ENCODE peak calls at places on chromosomes 7 and 10, in four cellular contexts. U, A, N and B are unnamed samples.

GRCh38 chr7:49791089-49791741 is 17.8 kb downstream of the VWC2 start:
- DNase-seq in U (no peak), A (no peak), N (no peak), B (no peak)

GRCh38 chr7:972670-973309 is 2.6 kb downstream of the COX19 start:
- DNase-seq in U (no peak), A (no peak), N (no peak), B (no peak)

GRCh38 chr7:11633325-11633724 is 198.7 kb downstream of the THSD7A start:
- DNase-seq in U (no peak), A (no peak), N (no peak), B (no peak)

GRCh38 chr10:72126872-72127232 is 38.5 kb upstream of the SPOCK2 start:
- DNase-seq in U (no peak), A (no peak), N (no peak), B (no peak)

GRCh38 chr10:67666416-67667043 is 29.5 kb downstream of the CTNNA3 start:
- DNase-seq in U (no peak), A (no peak), N (no peak), B (no peak)

GRCh38 chr10:67696029-67696428 is at the start of gene CTNNA3:
- DNase-seq in U (no peak), A (no peak), N (no peak), B (no peak)

GRCh38 chr10:112526130-112526529 is 79.1 kb downstream of the VTI1A start:
- DNase-seq in U (no peak), A (no peak), N (no peak), B (no peak)

GRCh38 chr7:92916751-92917369 is 80.5 kb upstream of the CDK6 start:
- DNase-seq in U (no peak), A (no peak), N (no peak), B (no peak)

GRCh38 chr10:77926566-77927342 is at the start of gene DLG5:
- DNase-seq in U (peak), A (peak), N (no peak), B (peak)

GRCh38 chr7:137475966-137476365 is 132.4 kb upstream of the PTN start:
- DNase-seq in U (no peak), A (no peak), N (no peak), B (no peak)

GRCh38 chr7:135645296-135645904 is 16.9 kb upstream of the STMP1 start:
- DNase-seq in U (no peak), A (no peak), N (no peak), B (no peak)

DNA sequence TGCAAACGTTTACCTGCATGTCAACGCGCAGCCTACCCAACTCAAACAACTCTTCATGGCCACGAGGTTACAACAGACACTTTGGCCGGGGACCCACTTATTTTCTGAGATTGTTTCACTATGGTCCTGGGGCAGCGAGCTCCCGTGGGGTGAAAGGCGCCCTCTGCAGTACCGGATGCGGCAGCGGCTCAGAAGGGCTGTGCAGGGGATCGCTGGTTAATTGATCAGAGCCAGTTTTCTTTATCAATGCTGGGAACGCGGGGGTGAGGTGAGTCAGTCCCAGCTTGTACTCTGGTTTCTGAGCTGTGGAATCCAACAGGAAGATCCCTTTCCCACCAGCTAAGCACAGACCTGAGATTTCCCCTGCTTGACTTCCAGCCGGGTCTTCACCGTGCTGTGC is 366.5 kb upstream of the KLF6 start:
- DNase-seq in U (no peak), A (no peak), N (no peak), B (no peak)
- TF ChIP-seq CTCF in U (no peak), A (no peak), N (no peak), B (no peak)

GRCh38 chr7:75880242-75880641 is 1.4 kb downstream of the RHBDD2 start:
- DNase-seq in U (no peak), A (no peak), N (no peak), B (no peak)

GRCh38 chr7:75879771-75880184 is 944 bp downstream of the RHBDD2 start:
- DNase-seq in U (no peak), A (no peak), N (no peak), B (no peak)

GRCh38 chr7:75878312-75878768 is 494 bp upstream of the RHBDD2 start:
- DNase-seq in U (no peak), A (no peak), N (no peak), B (no peak)

GRCh38 chr7:75881436-75882095 is 2.7 kb downstream of the RHBDD2 start:
- DNase-seq in U (peak), A (no peak), N (no peak), B (no peak)

DNA sequence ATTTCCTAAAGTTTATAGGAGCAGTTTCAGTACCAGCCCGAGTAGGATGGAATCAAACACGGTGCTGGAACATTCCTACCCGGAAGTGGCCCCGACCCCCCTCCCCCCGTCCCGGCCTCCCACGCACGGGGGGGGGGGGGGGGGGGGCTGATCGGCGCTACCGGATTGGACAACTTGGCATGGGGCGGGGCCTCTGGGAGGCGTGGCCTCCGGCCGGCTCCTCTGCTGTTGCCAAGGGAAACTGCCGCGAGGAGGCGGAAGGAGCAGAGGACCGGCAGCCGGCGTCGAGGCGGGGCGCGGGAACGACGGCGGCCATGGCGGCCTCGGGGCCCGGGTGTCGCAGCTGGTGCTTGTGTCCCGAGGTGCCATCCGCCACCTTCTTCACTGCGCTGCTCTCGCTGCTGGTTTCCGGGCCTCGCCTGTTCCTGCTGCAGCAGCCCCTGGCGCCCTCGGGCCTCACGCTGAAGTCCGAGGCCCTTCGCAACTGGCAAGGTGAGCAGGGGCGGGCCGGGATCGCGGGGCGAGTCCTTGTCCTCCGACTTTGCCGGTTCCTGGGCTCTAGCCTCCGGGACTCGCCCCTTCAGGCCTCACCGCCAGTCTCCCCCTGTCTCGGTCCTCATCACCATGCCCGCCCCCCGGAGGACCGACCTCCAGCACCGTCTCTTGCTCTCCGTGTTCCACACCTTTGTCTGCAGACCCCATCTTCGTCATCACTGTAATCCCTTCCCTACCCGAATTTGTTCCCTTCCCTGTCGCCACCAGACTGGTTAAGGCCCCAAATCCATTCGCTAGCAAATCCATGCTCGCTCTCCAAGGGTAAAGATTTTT is at the start of gene RHBDD2:
- DNase-seq in U (peak), A (peak), N (peak), B (peak)
- TF ChIP-seq CTCF in U (peak), A (peak), N (peak), B (peak)

DNA sequence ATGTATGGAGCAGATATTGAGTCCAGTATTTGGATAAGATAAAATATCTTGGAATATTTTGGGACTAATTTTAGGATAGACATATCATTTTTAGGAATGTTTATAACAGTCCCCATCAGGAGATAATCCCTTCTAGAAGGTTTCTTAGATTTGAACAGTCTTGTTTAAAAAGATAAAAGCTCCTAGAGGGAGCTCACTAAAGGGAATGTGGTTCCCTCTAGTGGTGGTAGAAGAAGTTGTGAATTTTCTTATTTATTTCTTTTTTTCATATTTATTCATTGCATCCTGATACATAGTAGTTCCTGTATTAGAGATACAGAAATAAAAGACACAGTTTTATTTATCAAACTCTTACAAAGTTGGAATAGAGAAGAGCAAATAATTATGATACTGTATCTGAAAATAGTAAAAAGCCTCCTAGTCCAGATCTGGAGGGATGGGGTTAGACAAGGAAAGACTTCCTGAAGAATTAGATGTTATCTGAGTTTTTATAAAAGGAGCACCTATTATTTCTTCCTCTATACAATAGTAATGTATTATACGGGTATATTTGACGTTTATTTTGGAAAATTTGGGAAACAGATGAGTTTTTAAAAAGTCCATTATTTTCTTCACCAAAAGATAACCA is 24.5 kb upstream of the KLF14 start:
- DNase-seq in U (no peak), A (no peak), N (no peak), B (no peak)
- TF ChIP-seq CTCF in U (peak), A (peak), N (peak), B (peak)

GRCh38 chr7:116598278-116598677 is 73.4 kb downstream of the CAV1 start:
- DNase-seq in U (no peak), A (no peak), N (no peak), B (no peak)
- TF ChIP-seq CTCF in U (no peak), A (peak), N (no peak), B (peak)